ENCODE peak calls at places on chromosomes 2 and 18, in four cellular contexts. Y, B, P and L are unnamed samples.

GRCh38 chr18:54416459-54416858 is 58.8 kb downstream of the C18orf54 start:
- DNase-seq in Y (no peak), B (no peak), P (no peak), L (no peak)

GRCh38 chr18:37869051-37869450 is 303.5 kb upstream of the CELF4 start:
- DNase-seq in Y (no peak), B (no peak), P (no peak), L (no peak)

GRCh38 chr2:166350525-166350924 is 25.2 kb downstream of the SCN9A start:
- DNase-seq in Y (no peak), B (no peak), P (no peak), L (no peak)

GRCh38 chr2:189412330-189412953 is 28.8 kb upstream of the WDR75 start:
- DNase-seq in Y (peak), B (no peak), P (peak), L (peak)

GRCh38 chr2:73516033-73516432 is 126.2 kb downstream of the NAT8 start:
- DNase-seq in Y (no peak), B (no peak), P (no peak), L (no peak)

GRCh38 chr18:58842978-58843661 is 21.6 kb upstream of the ZNF532 start:
- DNase-seq in Y (no peak), B (no peak), P (no peak), L (no peak)

GRCh38 chr2:223723954-223724411 is 113.4 kb downstream of the AP1S3 start:
- DNase-seq in Y (peak), B (no peak), P (no peak), L (no peak)

GRCh38 chr2:226984461-226985226 is 148.8 kb downstream of the RHBDD1 start:
- DNase-seq in Y (peak), B (peak), P (no peak), L (peak)

GRCh38 chr2:169693344-169693743 is 861 bp downstream of the CFAP210 start:
- DNase-seq in Y (no peak), B (no peak), P (no peak), L (peak)

GRCh38 chr18:42525905-42526304 is 570.9 kb downstream of the PIK3C3 start:
- DNase-seq in Y (no peak), B (no peak), P (no peak), L (no peak)

GRCh38 chr18:58669731-58670379 is 1.4 kb upstream of the MALT1 start:
- DNase-seq in Y (no peak), B (peak), P (no peak), L (peak)

GRCh38 chr2:237482485-237482884 is 4.6 kb upstream of the MLPH start:
- DNase-seq in Y (no peak), B (no peak), P (peak), L (peak)
- TF ChIP-seq POLR2A in Y (no peak), B (no peak), P (no peak), L (peak)

GRCh38 chr2:26244479-26245230 is at the start of the genes HADHA and HADHB:
- DNase-seq in Y (peak), B (peak), P (peak), L (peak)
- TF ChIP-seq POLR2A in Y (peak), B (peak), P (peak), L (peak)

GRCh38 chr18:22169011-22169888 is at the start of gene GATA6:
- DNase-seq in Y (peak), B (no peak), P (peak), L (peak)
- TF ChIP-seq POLR2A in Y (no peak), B (no peak), P (peak), L (no peak)

GRCh38 chr2:27485496-27485895 is 4.0 kb downstream of the IFT172 start:
- DNase-seq in Y (no peak), B (no peak), P (no peak), L (no peak)

GRCh38 chr2:27493948-27494283 is 1.1 kb downstream of the FNDC4 start:
- DNase-seq in Y (no peak), B (no peak), P (peak), L (no peak)

GRCh38 chr2:27489118-27489497 is 435 bp downstream of the IFT172 start:
- DNase-seq in Y (peak), B (no peak), P (no peak), L (peak)

GRCh38 chr2:27492557-27492956 is 2.4 kb downstream of the FNDC4 start:
- DNase-seq in Y (no peak), B (no peak), P (no peak), L (no peak)

DNA sequence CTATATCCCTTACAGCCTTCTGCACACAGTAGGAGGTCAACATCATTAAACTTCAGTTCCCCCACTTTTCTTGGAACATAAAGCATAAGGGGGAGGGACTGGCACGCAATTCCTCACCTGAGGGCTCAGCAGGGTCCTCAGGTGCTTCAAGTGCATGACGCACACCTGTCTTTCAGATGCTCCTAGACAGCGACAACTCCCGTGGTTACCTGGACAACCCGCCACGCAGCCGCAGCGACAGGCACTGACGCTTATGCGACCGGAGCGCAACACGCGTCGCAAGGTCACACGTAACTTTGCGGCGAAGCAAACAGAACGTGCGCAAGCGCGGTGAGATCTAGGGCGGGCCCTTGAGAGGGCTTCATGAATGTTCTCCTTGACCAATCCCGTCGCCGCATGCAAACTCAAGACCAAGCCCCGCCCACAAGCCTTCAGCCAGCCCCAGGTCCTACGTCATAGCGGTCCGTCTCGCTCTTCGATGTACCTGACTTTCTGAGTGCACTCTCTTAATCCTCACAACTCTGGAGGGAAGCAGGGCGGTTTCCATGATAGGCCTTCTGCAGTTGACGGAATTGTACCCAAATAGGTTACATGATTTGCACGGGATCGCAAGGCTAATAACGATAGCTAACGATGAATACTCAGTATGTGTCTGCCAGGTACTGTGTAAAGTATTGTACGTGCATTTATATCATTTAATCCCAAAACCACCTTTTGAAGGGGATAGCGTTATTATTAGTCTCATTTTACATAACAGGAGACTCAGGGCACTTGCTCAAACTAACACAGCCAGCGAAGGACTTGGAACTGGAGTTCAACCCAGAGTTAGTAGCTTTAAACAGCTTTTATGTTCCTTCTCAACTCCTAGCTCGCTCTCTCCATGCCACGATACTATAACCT is at the start of gene IFT172:
- DNase-seq in Y (peak), B (peak), P (peak), L (peak)
- TF ChIP-seq POLR2A in Y (peak), B (peak), P (peak), L (peak)

DNA sequence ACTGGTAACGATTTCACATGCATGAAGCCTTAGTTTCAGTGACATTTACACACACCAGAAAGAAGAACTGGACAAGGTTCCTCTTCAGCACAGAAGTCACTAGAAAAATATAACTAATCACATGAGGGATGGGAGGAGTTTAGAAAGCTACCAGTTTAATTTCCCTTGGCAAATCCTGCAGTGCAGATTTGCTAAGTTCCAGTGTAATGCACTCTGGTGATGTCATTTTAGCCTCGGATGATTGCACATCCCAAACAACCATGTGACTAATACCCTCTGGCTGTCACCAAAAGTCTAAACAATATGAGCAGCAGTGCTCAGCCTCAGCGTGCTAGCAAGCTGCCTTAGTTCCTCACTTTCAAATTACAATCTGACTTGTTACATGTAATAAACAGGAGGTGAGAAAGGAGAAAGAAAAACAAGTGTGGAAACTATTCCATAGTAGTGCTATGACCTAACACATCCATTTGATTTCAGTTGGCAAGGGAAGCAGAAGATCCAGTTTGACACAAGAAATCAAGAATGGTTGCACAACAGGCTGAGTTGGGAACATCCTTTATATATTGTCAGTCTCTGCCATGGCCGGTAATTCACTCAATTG is 35.3 kb upstream of the PPP1CB start:
- DNase-seq in Y (no peak), B (peak), P (peak), L (peak)
- TF ChIP-seq POLR2A in Y (no peak), B (no peak), P (peak), L (no peak)

GRCh38 chr2:64988420-64989125 is 626 bp upstream of the SLC1A4 start:
- DNase-seq in Y (peak), B (no peak), P (peak), L (peak)

GRCh38 chr2:64990823-64991222 is 1.6 kb downstream of the SLC1A4 start:
- DNase-seq in Y (no peak), B (no peak), P (no peak), L (no peak)

GRCh38 chr2:64989982-64990614 is 899 bp downstream of the SLC1A4 start:
- DNase-seq in Y (peak), B (no peak), P (peak), L (peak)

GRCh38 chr2:64987963-64988419 is 1.2 kb upstream of the SLC1A4 start:
- DNase-seq in Y (no peak), B (peak), P (no peak), L (no peak)

DNA sequence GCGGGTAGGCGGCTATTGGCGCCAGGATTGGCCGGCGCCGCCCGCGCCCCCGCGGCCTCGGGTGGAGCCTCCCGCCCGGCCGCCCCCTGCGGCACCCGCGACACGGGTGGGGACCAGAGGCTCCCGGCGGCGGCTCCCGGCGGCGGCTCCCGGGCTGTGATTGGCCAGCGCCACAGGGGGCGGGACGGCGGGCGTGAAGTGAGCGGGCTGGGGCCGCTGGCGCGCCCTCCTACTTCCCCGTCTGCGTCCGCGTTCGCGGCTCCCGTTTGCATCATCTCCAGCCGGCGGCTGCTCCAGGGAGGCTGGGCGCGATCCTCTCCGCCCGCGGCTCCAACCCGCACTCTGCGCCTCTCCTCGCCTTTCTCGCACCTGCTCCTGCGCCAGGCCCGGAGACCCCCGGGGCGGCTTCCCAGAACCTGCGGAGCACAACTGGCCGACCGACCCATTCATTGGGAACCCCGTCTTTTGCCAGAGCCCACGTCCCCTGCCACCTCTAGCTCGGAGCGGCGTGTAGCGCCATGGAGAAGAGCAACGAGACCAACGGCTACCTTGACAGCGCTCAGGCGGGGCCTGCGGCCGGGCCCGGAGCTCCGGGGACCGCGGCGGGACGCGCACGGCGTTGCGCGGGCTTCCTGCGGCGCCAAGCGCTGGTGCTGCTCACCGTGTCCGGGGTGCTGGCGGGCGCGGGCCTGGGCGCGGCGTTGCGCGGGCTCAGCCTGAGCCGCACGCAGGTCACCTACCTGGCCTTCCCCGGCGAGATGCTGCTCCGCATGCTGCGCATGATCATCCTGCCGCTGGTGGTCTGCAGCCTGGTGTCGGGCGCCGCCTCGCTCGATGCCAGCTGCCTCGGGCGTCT is at the start of gene SLC1A4:
- DNase-seq in Y (peak), B (no peak), P (peak), L (peak)
- TF ChIP-seq POLR2A in Y (peak), B (peak), P (peak), L (peak)

GRCh38 chr2:43225093-43225787 is 1.2 kb downstream of the ZFP36L2 start:
- DNase-seq in Y (peak), B (no peak), P (peak), L (peak)

GRCh38 chr2:43226558-43226954 is at the start of gene ZFP36L2:
- DNase-seq in Y (peak), B (no peak), P (peak), L (peak)

GRCh38 chr2:43224571-43225092 is 1.8 kb downstream of the ZFP36L2 start:
- DNase-seq in Y (peak), B (no peak), P (no peak), L (peak)

GRCh38 chr2:43226955-43227829 is 786 bp upstream of the ZFP36L2 start:
- DNase-seq in Y (peak), B (no peak), P (peak), L (peak)

DNA sequence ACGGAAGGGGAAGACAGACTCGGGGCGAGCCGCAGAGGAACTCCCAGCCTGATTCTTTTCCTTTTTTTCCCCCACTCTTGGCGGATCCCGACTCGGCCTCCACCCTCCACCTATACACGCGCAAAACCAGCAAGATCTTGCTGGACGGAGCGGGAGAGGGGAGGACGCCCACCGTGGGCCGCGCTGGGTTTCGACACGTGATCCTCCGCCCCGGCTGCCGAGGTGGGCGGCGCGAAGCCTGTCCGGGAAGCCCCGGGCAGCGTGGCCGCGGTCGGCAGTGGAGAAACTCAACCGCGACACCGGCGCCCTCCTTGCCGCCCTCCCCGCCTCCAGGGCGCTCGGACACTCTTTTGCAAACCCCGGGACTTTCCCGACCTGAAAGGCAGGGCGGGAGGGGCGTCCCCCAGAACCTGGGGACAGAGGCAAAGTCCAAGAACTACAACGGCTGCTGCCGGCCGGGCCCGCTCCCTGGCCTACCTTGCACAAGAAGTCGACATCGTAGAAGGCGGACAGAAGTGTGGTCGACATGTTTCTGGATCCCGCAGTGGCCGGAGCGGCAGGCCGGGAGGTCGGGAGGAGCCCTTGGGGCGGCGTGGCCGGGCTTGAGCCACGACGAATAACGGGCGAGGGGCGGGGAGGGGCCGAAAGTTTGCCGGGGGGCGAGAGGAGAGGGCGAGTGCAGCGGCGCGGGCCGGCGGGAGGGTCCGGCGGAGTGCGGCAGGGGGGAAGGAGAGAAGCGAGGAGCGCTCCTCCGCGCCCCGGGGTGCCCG is 433 bp downstream of the ZFP36L2 start:
- DNase-seq in Y (peak), B (no peak), P (peak), L (peak)
- TF ChIP-seq POLR2A in Y (peak), B (no peak), P (no peak), L (peak)

GRCh38 chr2:84911135-84911678 is 5.8 kb downstream of the TMSB10 start:
- DNase-seq in Y (no peak), B (no peak), P (no peak), L (no peak)

GRCh38 chr2:84906108-84906899 is 848 bp downstream of the TMSB10 start:
- DNase-seq in Y (peak), B (no peak), P (peak), L (no peak)

GRCh38 chr2:84906900-84907714 is 1.7 kb downstream of the TMSB10 start:
- DNase-seq in Y (peak), B (no peak), P (peak), L (peak)

GRCh38 chr2:84905181-84906107 is at the start of gene TMSB10:
- DNase-seq in Y (peak), B (no peak), P (peak), L (peak)

GRCh38 chr2:84908948-84909713 is 3.7 kb downstream of the TMSB10 start:
- DNase-seq in Y (no peak), B (no peak), P (no peak), L (no peak)
- TF ChIP-seq POLR2A in Y (no peak), B (peak), P (no peak), L (peak)

GRCh38 chr2:64731746-64732145 is 78.0 kb upstream of the SERTAD2 start:
- DNase-seq in Y (no peak), B (no peak), P (no peak), L (no peak)
- TF ChIP-seq POLR2A in Y (no peak), B (no peak), P (no peak), L (no peak)